ENCODE peak calls at places on chromosomes 13 and 19, in five cellular contexts. Z, L, X, Y and I are unnamed samples.

GRCh38 chr19:42286349-42287016 is 15.4 kb upstream of the PRR19 start:
- DNase-seq in Z (no peak), L (no peak), X (no peak), Y (no peak), I (no peak)

GRCh38 chr13:109389892-109390345 is 396.5 kb downstream of the IRS2 start:
- DNase-seq in Z (no peak), L (no peak), X (no peak), Y (no peak), I (no peak)

GRCh38 chr19:20153281-20153680 is 13.7 kb upstream of the ZNF486 start:
- DNase-seq in Z (no peak), L (no peak), X (no peak), Y (no peak), I (no peak)

GRCh38 chr13:59000770-59001169 is 1163.0 kb downstream of the DIAPH3 start:
- DNase-seq in Z (no peak), L (no peak), X (no peak), Y (no peak), I (no peak)

GRCh38 chr13:102852556-102852955 is 6.7 kb downstream of the ERCC5 start:
- DNase-seq in Z (no peak), L (no peak), X (no peak), Y (no peak), I (no peak)

GRCh38 chr13:102295316-102296048 is 106.4 kb downstream of the FGF14 start:
- DNase-seq in Z (no peak), L (no peak), X (no peak), Y (no peak), I (no peak)

GRCh38 chr19:2325261-2326046 is 2.9 kb downstream of the LSM7 start:
- DNase-seq in Z (no peak), L (no peak), X (no peak), Y (no peak), I (no peak)

GRCh38 chr19:3730457-3730958 is 22.3 kb downstream of the TJP3 start:
- DNase-seq in Z (no peak), L (no peak), X (no peak), Y (no peak), I (no peak)

GRCh38 chr13:101140087-101140770 is 276.1 kb downstream of the NALCN start:
- DNase-seq in Z (no peak), L (no peak), X (no peak), Y (no peak), I (no peak)

GRCh38 chr13:77521595-77522367 is 13.7 kb upstream of the SCEL start:
- DNase-seq in Z (no peak), L (no peak), X (no peak), Y (no peak), I (no peak)

GRCh38 chr13:21060063-21060826 is 1.1 kb downstream of the LATS2 start:
- DNase-seq in Z (peak; percentile 33), L (no peak), X (no peak), Y (no peak), I (no peak)

GRCh38 chr13:75792526-75793187 is 156.5 kb downstream of the LMO7 start:
- DNase-seq in Z (no peak), L (no peak), X (no peak), Y (no peak), I (no peak)

GRCh38 chr19:23665651-23666410 is 21.2 kb downstream of the ZNF675 start:
- DNase-seq in Z (no peak), L (no peak), X (no peak), Y (no peak), I (no peak)

GRCh38 chr13:59247166-59247565 is 916.6 kb downstream of the DIAPH3 start:
- DNase-seq in Z (no peak), L (no peak), X (no peak), Y (no peak), I (no peak)

GRCh38 chr13:102779426-102780159 is 6.0 kb upstream of the TEX30 start:
- DNase-seq in Z (no peak), L (no peak), X (no peak), Y (no peak), I (no peak)

GRCh38 chr13:75870397-75870801 is 234.3 kb downstream of the LMO7 start:
- DNase-seq in Z (no peak), L (no peak), X (no peak), Y (no peak), I (no peak)

GRCh38 chr13:27199691-27200090 is 28.1 kb upstream of the USP12 start:
- DNase-seq in Z (no peak), L (no peak), X (no peak), Y (no peak), I (no peak)

GRCh38 chr13:110248449-110249143 is 58.4 kb downstream of the COL4A1 start:
- DNase-seq in Z (peak; percentile 1), L (no peak), X (no peak), Y (no peak), I (no peak)

GRCh38 chr13:110116072-110116487 is 190.9 kb downstream of the COL4A1 start:
- DNase-seq in Z (peak; percentile 87), L (no peak), X (peak; percentile 75), Y (peak; percentile 40), I (no peak)

GRCh38 chr13:24692541-24692940 is 12.3 kb downstream of the ATP12A start:
- DNase-seq in Z (no peak), L (no peak), X (no peak), Y (no peak), I (no peak)

GRCh38 chr19:10416083-10416379 is 4.3 kb upstream of the PDE4A start:
- DNase-seq in Z (no peak), L (no peak), X (no peak), Y (no peak), I (no peak)

GRCh38 chr19:10672529-10673150 is 18.5 kb downstream of the ILF3 start:
- DNase-seq in Z (no peak), L (no peak), X (no peak), Y (no peak), I (no peak)

DNA sequence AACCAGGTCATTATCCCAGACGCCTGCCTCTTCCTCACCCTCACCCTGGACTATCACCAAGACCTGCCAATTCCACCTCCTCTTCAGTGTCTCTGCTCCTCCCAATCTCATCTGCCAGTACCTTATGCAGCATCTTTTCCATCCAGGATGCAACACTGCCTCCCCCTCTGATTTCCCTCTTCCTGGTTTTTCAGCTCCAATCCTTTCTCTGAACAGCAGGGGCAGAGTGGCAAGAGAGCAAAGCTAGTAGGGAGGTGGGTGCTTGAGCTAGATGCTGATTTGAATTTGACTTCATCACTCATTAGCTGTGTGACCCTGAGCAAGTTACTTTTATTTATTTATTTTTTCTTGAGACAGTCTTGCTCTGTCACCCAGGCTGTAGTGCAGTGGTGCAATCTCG is 25.6 kb upstream of the CABP5 start:
- DNase-seq in Z (peak; percentile 5), L (no peak), X (no peak), Y (no peak), I (no peak)
- TF ChIP-seq CTCF in Z (no peak), L (no peak), X (no peak), Y (no peak), I (no peak)

DNA sequence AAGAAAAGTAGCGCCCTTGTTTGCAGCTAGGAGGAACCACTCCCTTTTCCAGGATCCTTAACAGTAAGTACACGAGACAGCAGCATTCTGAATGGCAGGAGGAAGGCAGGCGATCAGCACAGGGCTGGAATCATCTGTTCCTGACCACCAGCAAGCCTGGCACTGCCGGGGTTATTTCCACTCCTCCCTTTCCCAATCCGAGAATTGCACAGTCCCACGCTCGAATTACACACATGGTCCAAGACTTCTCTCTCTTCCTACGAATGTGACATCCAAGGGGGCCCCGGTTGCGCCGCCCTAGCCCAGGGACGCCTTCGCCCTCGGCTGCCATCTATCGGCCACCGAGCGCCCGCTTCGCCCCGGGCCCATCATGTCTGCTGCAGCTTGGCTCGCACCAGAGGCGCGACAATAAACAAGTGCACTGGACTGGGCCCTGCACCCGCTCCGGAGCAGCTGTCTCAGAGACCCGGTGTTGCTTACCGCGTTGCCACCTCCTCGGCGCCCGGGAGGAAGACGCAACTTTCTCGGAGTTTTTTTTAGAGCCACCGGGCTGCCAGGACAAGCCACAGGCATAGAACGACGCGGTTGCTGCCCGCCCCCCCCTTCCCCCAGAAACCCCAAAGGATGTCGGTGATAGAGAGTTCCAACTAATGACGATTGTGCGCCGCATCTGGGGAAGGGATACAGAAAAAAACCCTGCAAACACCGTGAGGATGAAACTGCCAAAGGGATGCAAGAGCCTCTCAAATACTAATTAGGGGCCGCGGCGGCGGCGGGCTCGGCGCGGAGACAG is at the start of gene SLITRK5:
- DNase-seq in Z (peak; percentile 89), L (no peak), X (peak; percentile 69), Y (no peak), I (no peak)
- TF ChIP-seq CTCF in Z (peak; percentile 71), L (peak; percentile 49), X (peak; percentile 42), Y (no peak), I (peak; percentile 17)

DNA sequence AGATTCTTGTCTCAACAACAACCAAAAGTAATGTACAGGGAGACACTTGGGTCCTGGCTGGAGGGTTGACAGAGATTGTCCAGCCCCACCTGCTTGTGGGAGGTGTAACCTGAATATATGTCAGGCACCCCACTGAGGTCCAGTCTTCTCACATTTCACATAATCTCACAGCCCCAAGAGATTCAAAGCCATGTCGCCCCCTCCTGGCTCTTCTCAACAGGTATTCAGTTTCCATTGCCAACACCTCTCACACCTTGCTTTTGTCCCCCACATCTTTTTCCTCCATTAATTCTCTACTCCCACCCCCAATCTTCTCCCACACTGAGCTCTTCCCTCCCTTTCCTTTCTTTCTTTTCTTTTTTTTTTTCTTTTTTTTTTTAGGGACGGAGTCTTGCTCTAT is 11.2 kb downstream of the UNC13A start:
- DNase-seq in Z (no peak), L (no peak), X (no peak), Y (no peak), I (no peak)
- TF ChIP-seq CTCF in Z (no peak), L (no peak), X (no peak), Y (no peak), I (no peak)

GRCh38 chr19:39843919-39844793 is 2.0 kb downstream of the FBL start:
- DNase-seq in Z (peak; percentile 36), L (no peak), X (no peak), Y (no peak), I (no peak)

GRCh38 chr19:39846678-39847486 is 703 bp upstream of the FBL start:
- DNase-seq in Z (no peak), L (no peak), X (no peak), Y (no peak), I (no peak)

GRCh38 chr19:39845172-39845571 is 1.0 kb downstream of the FBL start:
- DNase-seq in Z (no peak), L (no peak), X (no peak), Y (no peak), I (no peak)

GRCh38 chr19:39846176-39846677 is at the start of gene FBL:
- DNase-seq in Z (peak; percentile 99), L (peak; percentile 90), X (peak; percentile 98), Y (peak; percentile 93), I (no peak)

GRCh38 chr19:39845621-39846175 is 481 bp downstream of the FBL start:
- DNase-seq in Z (no peak), L (no peak), X (no peak), Y (no peak), I (no peak)
- TF ChIP-seq CTCF in Z (no peak), L (no peak), X (no peak), Y (no peak), I (peak; percentile 7)